ENCODE peak calls at places on chromosomes 7 and 10, in ten cellular contexts. One of them, this sample, is unnamed.

GRCh38 chr10:85967594-85967993 is 399.0 kb downstream of the GRID1 start:
- DNase-seq in fibroblast of pulmonary artery: no peak
- DNase-seq in fibroblast of mammary gland: peak; percentile 10
- DNase-seq in epithelial cell of esophagus: peak; percentile 59
- DNase-seq in psoas muscle: no peak
- DNase-seq in Panc1: no peak
- DNase-seq in GM23338: no peak
- DNase-seq in choroid plexus epithelial cell: no peak
- DNase-seq in MM.1S: no peak
- DNase-seq in body of pancreas: no peak
- DNase-seq in this sample: peak; percentile 0

GRCh38 chr7:13017325-13017853 is 330.0 kb downstream of the ARL4A start:
- DNase-seq in fibroblast of pulmonary artery: peak; percentile 55
- DNase-seq in fibroblast of mammary gland: peak; percentile 79
- DNase-seq in epithelial cell of esophagus: peak; percentile 92
- DNase-seq in psoas muscle: no peak
- DNase-seq in Panc1: no peak
- DNase-seq in GM23338: peak; percentile 61
- DNase-seq in choroid plexus epithelial cell: peak; percentile 86
- DNase-seq in MM.1S: no peak
- DNase-seq in body of pancreas: no peak
- DNase-seq in this sample: peak; percentile 38

GRCh38 chr7:38561166-38561565 is 70.0 kb downstream of the AMPH start:
- DNase-seq in fibroblast of pulmonary artery: no peak
- DNase-seq in fibroblast of mammary gland: peak; percentile 50
- DNase-seq in epithelial cell of esophagus: peak; percentile 77
- DNase-seq in psoas muscle: no peak
- DNase-seq in Panc1: no peak
- DNase-seq in GM23338: no peak
- DNase-seq in choroid plexus epithelial cell: no peak
- DNase-seq in MM.1S: no peak
- DNase-seq in body of pancreas: no peak
- DNase-seq in this sample: no peak

GRCh38 chr10:49243610-49244283 is 55.2 kb upstream of the C10orf71 start:
- DNase-seq in fibroblast of pulmonary artery: no peak
- DNase-seq in fibroblast of mammary gland: no peak
- DNase-seq in epithelial cell of esophagus: no peak
- DNase-seq in psoas muscle: no peak
- DNase-seq in Panc1: no peak
- DNase-seq in GM23338: no peak
- DNase-seq in choroid plexus epithelial cell: no peak
- DNase-seq in MM.1S: no peak
- DNase-seq in body of pancreas: no peak
- DNase-seq in this sample: no peak

GRCh38 chr10:43263551-43264323 is 3.1 kb downstream of the RASGEF1A start:
- DNase-seq in fibroblast of pulmonary artery: no peak
- DNase-seq in fibroblast of mammary gland: no peak
- DNase-seq in epithelial cell of esophagus: no peak
- DNase-seq in psoas muscle: no peak
- DNase-seq in Panc1: no peak
- DNase-seq in GM23338: peak; percentile 53
- DNase-seq in choroid plexus epithelial cell: no peak
- DNase-seq in MM.1S: no peak
- DNase-seq in body of pancreas: peak; percentile 24
- DNase-seq in this sample: no peak

GRCh38 chr10:124911124-124912051 is 30.5 kb upstream of the ZRANB1 start:
- DNase-seq in fibroblast of pulmonary artery: peak; percentile 66
- DNase-seq in fibroblast of mammary gland: peak; percentile 75
- DNase-seq in epithelial cell of esophagus: no peak
- DNase-seq in psoas muscle: no peak
- DNase-seq in Panc1: no peak
- DNase-seq in GM23338: no peak
- DNase-seq in choroid plexus epithelial cell: peak; percentile 93
- DNase-seq in MM.1S: no peak
- DNase-seq in body of pancreas: no peak
- DNase-seq in this sample: peak; percentile 80

GRCh38 chr10:87750001-87750651 is 67.9 kb downstream of the ATAD1 start:
- DNase-seq in fibroblast of pulmonary artery: peak; percentile 28
- DNase-seq in fibroblast of mammary gland: peak; percentile 95
- DNase-seq in epithelial cell of esophagus: peak; percentile 54
- DNase-seq in psoas muscle: no peak
- DNase-seq in Panc1: no peak
- DNase-seq in GM23338: no peak
- DNase-seq in choroid plexus epithelial cell: peak; percentile 22
- DNase-seq in MM.1S: no peak
- DNase-seq in body of pancreas: no peak
- DNase-seq in this sample: peak; percentile 48

GRCh38 chr7:101315336-101315735 is 6.3 kb downstream of the IFT22 start:
- DNase-seq in fibroblast of pulmonary artery: peak; percentile 72
- DNase-seq in fibroblast of mammary gland: peak; percentile 63
- DNase-seq in epithelial cell of esophagus: peak; percentile 66
- DNase-seq in psoas muscle: no peak
- DNase-seq in Panc1: no peak
- DNase-seq in GM23338: peak; percentile 86
- DNase-seq in choroid plexus epithelial cell: peak; percentile 77
- DNase-seq in MM.1S: peak; percentile 58
- DNase-seq in body of pancreas: peak; percentile 49
- DNase-seq in this sample: peak; percentile 69

GRCh38 chr7:24979470-24979862 is 512 bp downstream of the OSBPL3 start:
- DNase-seq in fibroblast of pulmonary artery: peak; percentile 63
- DNase-seq in fibroblast of mammary gland: peak; percentile 63
- DNase-seq in epithelial cell of esophagus: peak; percentile 85
- DNase-seq in psoas muscle: peak; percentile 73
- DNase-seq in Panc1: no peak
- DNase-seq in GM23338: no peak
- DNase-seq in choroid plexus epithelial cell: peak; percentile 72
- DNase-seq in MM.1S: peak; percentile 88
- DNase-seq in body of pancreas: peak; percentile 79
- DNase-seq in this sample: peak; percentile 66
- TF ChIP-seq CTCF in fibroblast of pulmonary artery: peak; percentile 34
- TF ChIP-seq CTCF in fibroblast of mammary gland: peak; percentile 26
- TF ChIP-seq CTCF in epithelial cell of esophagus: peak; percentile 36
- TF ChIP-seq CTCF in psoas muscle: peak; percentile 59
- TF ChIP-seq CTCF in Panc1: peak; percentile 87
- TF ChIP-seq CTCF in GM23338: peak; percentile 54
- TF ChIP-seq CTCF in choroid plexus epithelial cell: peak; percentile 48
- TF ChIP-seq CTCF in MM.1S: peak; percentile 64
- TF ChIP-seq CTCF in body of pancreas: peak; percentile 77
- TF ChIP-seq CTCF in this sample: peak; percentile 34

GRCh38 chr10:52316005-52316404 is 1.9 kb downstream of the DKK1 start:
- DNase-seq in fibroblast of pulmonary artery: no peak
- DNase-seq in fibroblast of mammary gland: peak; percentile 35
- DNase-seq in epithelial cell of esophagus: no peak
- DNase-seq in psoas muscle: no peak
- DNase-seq in Panc1: no peak
- DNase-seq in GM23338: no peak
- DNase-seq in choroid plexus epithelial cell: no peak
- DNase-seq in MM.1S: no peak
- DNase-seq in body of pancreas: no peak
- DNase-seq in this sample: no peak
- H3K4me3 ChIP-seq in fibroblast of pulmonary artery: peak overlapping the region; percentile 84
- H3K4me3 ChIP-seq in fibroblast of mammary gland: peak overlapping the region; percentile 73
- H3K4me3 ChIP-seq in epithelial cell of esophagus: no peak overlapping the region
- H3K4me3 ChIP-seq in psoas muscle: no peak overlapping the region
- H3K4me3 ChIP-seq in Panc1: peak overlapping the region; percentile 97
- H3K4me3 ChIP-seq in GM23338: no peak overlapping the region
- H3K4me3 ChIP-seq in choroid plexus epithelial cell: no peak overlapping the region
- H3K4me3 ChIP-seq in MM.1S: no peak overlapping the region
- H3K4me3 ChIP-seq in body of pancreas: no peak overlapping the region
- H3K4me3 ChIP-seq in this sample: peak overlapping the region; percentile 81

DNA sequence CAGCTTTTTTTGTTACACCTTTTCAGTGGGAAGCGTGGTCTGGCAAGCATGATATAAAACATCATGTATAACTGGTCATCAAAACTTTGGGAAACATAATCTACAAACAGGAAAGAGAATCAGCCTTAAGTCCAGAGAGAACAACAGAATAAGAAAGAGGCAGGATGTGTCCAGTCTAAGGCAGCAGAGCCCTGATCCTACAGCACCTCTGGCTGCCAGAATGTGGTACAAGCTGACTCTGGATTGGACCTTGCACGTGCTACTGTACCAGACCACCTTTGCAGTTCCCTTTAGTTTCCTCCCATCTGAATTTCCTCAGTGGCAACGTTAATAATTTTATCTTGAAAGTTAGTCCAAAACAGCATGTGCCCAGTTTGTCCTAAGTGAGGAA is 824.6 kb upstream of the IGFBP3 start:
- DNase-seq in fibroblast of pulmonary artery: no peak
- DNase-seq in fibroblast of mammary gland: peak; percentile 24
- DNase-seq in epithelial cell of esophagus: no peak
- DNase-seq in psoas muscle: no peak
- DNase-seq in Panc1: no peak
- DNase-seq in GM23338: no peak
- DNase-seq in choroid plexus epithelial cell: peak; percentile 58
- DNase-seq in MM.1S: no peak
- DNase-seq in body of pancreas: peak; percentile 19
- DNase-seq in this sample: peak; percentile 11
- TF ChIP-seq CTCF in fibroblast of pulmonary artery: peak; percentile 24
- TF ChIP-seq CTCF in fibroblast of mammary gland: peak; percentile 27
- TF ChIP-seq CTCF in epithelial cell of esophagus: no peak
- TF ChIP-seq CTCF in psoas muscle: no peak
- TF ChIP-seq CTCF in Panc1: peak; percentile 29
- TF ChIP-seq CTCF in GM23338: no peak
- TF ChIP-seq CTCF in choroid plexus epithelial cell: peak; percentile 56
- TF ChIP-seq CTCF in MM.1S: no peak
- TF ChIP-seq CTCF in body of pancreas: peak; percentile 29
- TF ChIP-seq CTCF in this sample: no peak

GRCh38 chr7:44415510-44415909 is 74.9 kb downstream of the NUDCD3 start:
- DNase-seq in fibroblast of pulmonary artery: no peak
- DNase-seq in fibroblast of mammary gland: no peak
- DNase-seq in epithelial cell of esophagus: no peak
- DNase-seq in psoas muscle: no peak
- DNase-seq in Panc1: no peak
- DNase-seq in GM23338: no peak
- DNase-seq in choroid plexus epithelial cell: no peak
- DNase-seq in MM.1S: no peak
- DNase-seq in body of pancreas: no peak
- DNase-seq in this sample: peak; percentile 11
- H3K4me3 ChIP-seq in fibroblast of pulmonary artery: no peak overlapping the region
- H3K4me3 ChIP-seq in fibroblast of mammary gland: no peak overlapping the region
- H3K4me3 ChIP-seq in epithelial cell of esophagus: no peak overlapping the region
- H3K4me3 ChIP-seq in psoas muscle: no peak overlapping the region
- H3K4me3 ChIP-seq in Panc1: no peak overlapping the region
- H3K4me3 ChIP-seq in GM23338: no peak overlapping the region
- H3K4me3 ChIP-seq in choroid plexus epithelial cell: no peak overlapping the region
- H3K4me3 ChIP-seq in MM.1S: no peak overlapping the region
- H3K4me3 ChIP-seq in body of pancreas: no peak overlapping the region
- H3K4me3 ChIP-seq in this sample: no peak overlapping the region

GRCh38 chr10:94197241-94197640 is 165.5 kb downstream of the NOC3L start:
- DNase-seq in fibroblast of pulmonary artery: no peak
- DNase-seq in fibroblast of mammary gland: no peak
- DNase-seq in epithelial cell of esophagus: no peak
- DNase-seq in psoas muscle: no peak
- DNase-seq in Panc1: no peak
- DNase-seq in GM23338: no peak
- DNase-seq in choroid plexus epithelial cell: no peak
- DNase-seq in MM.1S: no peak
- DNase-seq in body of pancreas: no peak
- DNase-seq in this sample: no peak

GRCh38 chr10:94192974-94193373 is 169.8 kb downstream of the NOC3L start:
- DNase-seq in fibroblast of pulmonary artery: no peak
- DNase-seq in fibroblast of mammary gland: peak; percentile 16
- DNase-seq in epithelial cell of esophagus: no peak
- DNase-seq in psoas muscle: no peak
- DNase-seq in Panc1: no peak
- DNase-seq in GM23338: no peak
- DNase-seq in choroid plexus epithelial cell: peak; percentile 35
- DNase-seq in MM.1S: no peak
- DNase-seq in body of pancreas: no peak
- DNase-seq in this sample: no peak

GRCh38 chr10:94194256-94194655 is 168.5 kb downstream of the NOC3L start:
- DNase-seq in fibroblast of pulmonary artery: peak; percentile 42
- DNase-seq in fibroblast of mammary gland: peak; percentile 80
- DNase-seq in epithelial cell of esophagus: peak; percentile 82
- DNase-seq in psoas muscle: no peak
- DNase-seq in Panc1: no peak
- DNase-seq in GM23338: no peak
- DNase-seq in choroid plexus epithelial cell: peak; percentile 56
- DNase-seq in MM.1S: no peak
- DNase-seq in body of pancreas: no peak
- DNase-seq in this sample: peak; percentile 71

GRCh38 chr10:94193466-94193924 is 169.2 kb downstream of the NOC3L start:
- DNase-seq in fibroblast of pulmonary artery: peak; percentile 52
- DNase-seq in fibroblast of mammary gland: peak; percentile 80
- DNase-seq in epithelial cell of esophagus: no peak
- DNase-seq in psoas muscle: no peak
- DNase-seq in Panc1: no peak
- DNase-seq in GM23338: peak; percentile 10
- DNase-seq in choroid plexus epithelial cell: peak; percentile 91
- DNase-seq in MM.1S: no peak
- DNase-seq in body of pancreas: no peak
- DNase-seq in this sample: peak; percentile 85

GRCh38 chr10:94192333-94192732 is 170.4 kb downstream of the NOC3L start:
- DNase-seq in fibroblast of pulmonary artery: no peak
- DNase-seq in fibroblast of mammary gland: no peak
- DNase-seq in epithelial cell of esophagus: no peak
- DNase-seq in psoas muscle: no peak
- DNase-seq in Panc1: no peak
- DNase-seq in GM23338: no peak
- DNase-seq in choroid plexus epithelial cell: no peak
- DNase-seq in MM.1S: no peak
- DNase-seq in body of pancreas: no peak
- DNase-seq in this sample: no peak
- TF ChIP-seq CTCF in fibroblast of pulmonary artery: no peak
- TF ChIP-seq CTCF in fibroblast of mammary gland: no peak
- TF ChIP-seq CTCF in epithelial cell of esophagus: no peak
- TF ChIP-seq CTCF in psoas muscle: no peak
- TF ChIP-seq CTCF in Panc1: no peak
- TF ChIP-seq CTCF in GM23338: no peak
- TF ChIP-seq CTCF in choroid plexus epithelial cell: no peak
- TF ChIP-seq CTCF in MM.1S: no peak
- TF ChIP-seq CTCF in body of pancreas: no peak
- TF ChIP-seq CTCF in this sample: no peak

GRCh38 chr10:3963191-3963673 is 178.2 kb upstream of the KLF6 start:
- DNase-seq in fibroblast of pulmonary artery: no peak
- DNase-seq in fibroblast of mammary gland: no peak
- DNase-seq in epithelial cell of esophagus: peak; percentile 78
- DNase-seq in psoas muscle: no peak
- DNase-seq in Panc1: no peak
- DNase-seq in GM23338: no peak
- DNase-seq in choroid plexus epithelial cell: no peak
- DNase-seq in MM.1S: no peak
- DNase-seq in body of pancreas: no peak
- DNase-seq in this sample: no peak
- H3K4me3 ChIP-seq in fibroblast of pulmonary artery: no peak overlapping the region
- H3K4me3 ChIP-seq in fibroblast of mammary gland: no peak overlapping the region
- H3K4me3 ChIP-seq in epithelial cell of esophagus: no peak overlapping the region
- H3K4me3 ChIP-seq in psoas muscle: no peak overlapping the region
- H3K4me3 ChIP-seq in Panc1: no peak overlapping the region
- H3K4me3 ChIP-seq in GM23338: no peak overlapping the region
- H3K4me3 ChIP-seq in choroid plexus epithelial cell: no peak overlapping the region
- H3K4me3 ChIP-seq in MM.1S: no peak overlapping the region
- H3K4me3 ChIP-seq in body of pancreas: no peak overlapping the region
- H3K4me3 ChIP-seq in this sample: no peak overlapping the region

This sample was measured in cardiac fibroblast.